ENCODE peak calls at places on chromosomes 1 and 21, in seven cellular contexts. W is activated CD8-positive, alpha-beta memory T cell treated with anti-CD3 and anti-CD28 coated beads for 24 hours; D is islet precursor cell; Q is HL-60; J is stimulated activated CD4-positive, alpha-beta T cell treated with anti-CD3 and anti-CD28 coated beads, Interleukin-2, amount 100 ng/mL, for 48 hours; T is activated effector memory CD4-positive, alpha-beta T cell treated with anti-CD3 and anti-CD28 coated beads, Interleukin-2, amount 50 U/mL, for 16 hours; Y is left lung. O is an unnamed sample.

GRCh38 chr1:222791006-222791710 is 23.7 kb upstream of the DISP1 start:
- DNase-seq in D (no peak), J (no peak), Q (no peak), W (no peak), Y (no peak), T (no peak), O (no peak)

GRCh38 chr21:39397651-39398385 is 47.8 kb downstream of the LCA5L start:
- DNase-seq in Q (peak; percentile 50), D (no peak), J (no peak), T (no peak), Y (no peak), W (no peak), O (no peak)

GRCh38 chr1:74380252-74380651 is 132.2 kb downstream of the LRRC53 start:
- DNase-seq in D (no peak), J (no peak), Y (no peak), T (no peak), W (no peak), Q (no peak), O (no peak)

GRCh38 chr1:43979528-43980254 is 681 bp downstream of the B4GALT2 start:
- DNase-seq in Q (peak; percentile 80), D (no peak), W (peak; percentile 79), J (no peak), T (peak; percentile 70), Y (peak; percentile 68), O (peak; percentile 41)

GRCh38 chr21:42289926-42290325 is 25.3 kb downstream of the TFF3 start:
- DNase-seq in W (no peak), Q (peak; percentile 77), J (no peak), D (no peak), T (no peak), Y (peak; percentile 83), O (no peak)

GRCh38 chr1:47684518-47684917 is 246.7 kb downstream of the FOXD2 start:
- DNase-seq in J (no peak), T (no peak), D (peak; percentile 32), W (no peak), Q (no peak), Y (no peak), O (no peak)

GRCh38 chr1:7319196-7319595 is 451.9 kb upstream of the VAMP3 start:
- DNase-seq in W (peak; percentile 15), J (no peak), T (no peak), Q (no peak), D (peak; percentile 2), Y (no peak), O (no peak)

GRCh38 chr1:15332952-15333715 is 76.6 kb upstream of the EFHD2 start:
- DNase-seq in T (no peak), W (no peak), Q (no peak), D (no peak), J (no peak), Y (no peak), O (no peak)

GRCh38 chr1:43617011-43617410 is 32.9 kb upstream of the KDM4A start:
- DNase-seq in Q (no peak), J (no peak), D (no peak), W (no peak), Y (no peak), T (no peak), O (no peak)

GRCh38 chr1:243950166-243950565 is 100.1 kb upstream of the AKT3 start:
- DNase-seq in T (no peak), W (no peak), J (no peak), D (peak; percentile 94), Y (no peak), Q (no peak), O (no peak)

GRCh38 chr1:226643701-226644540 is 95.2 kb downstream of the ITPKB start:
- DNase-seq in Q (peak; percentile 65), D (no peak), Y (no peak), J (no peak), T (peak; percentile 76), W (no peak), O (no peak)

GRCh38 chr1:147542549-147542857 is 1.2 kb downstream of the BCL9 start:
- DNase-seq in Q (no peak), T (no peak), Y (no peak), D (no peak), J (no peak), W (no peak), O (no peak)

GRCh38 chr21:17612565-17613241 is at the start of gene BTG3:
- DNase-seq in Y (peak; percentile 86), W (peak; percentile 90), J (peak; percentile 79), Q (peak; percentile 50), T (peak; percentile 93), D (peak; percentile 83), O (peak; percentile 78)

GRCh38 chr1:191707288-191707687 is 451.0 kb upstream of the RGS18 start:
- DNase-seq in Y (no peak), W (no peak), T (no peak), D (no peak), J (no peak), Q (no peak), O (no peak)

GRCh38 chr1:228283476-228284147 is 75.8 kb downstream of the OBSCN start:
- DNase-seq in J (no peak), T (peak; percentile 53), Q (no peak), W (no peak), D (peak; percentile 46), Y (no peak), O (no peak)

GRCh38 chr1:220370041-220370700 is 97.9 kb upstream of the RAB3GAP2 start:
- DNase-seq in D (peak; percentile 92), T (no peak), Q (no peak), J (no peak), W (no peak), Y (no peak), O (no peak)

GRCh38 chr1:192831706-192832355 is 23.0 kb downstream of the RGS2 start:
- DNase-seq in Q (no peak), T (no peak), J (no peak), D (no peak), Y (no peak), W (no peak), O (no peak)

GRCh38 chr1:191575180-191575579 is 583.1 kb upstream of the RGS18 start:
- DNase-seq in J (no peak), Y (no peak), D (no peak), Q (no peak), T (no peak), W (no peak), O (no peak)

GRCh38 chr1:168360151-168360550 is 79.5 kb downstream of the TBX19 start:
- DNase-seq in J (no peak), W (no peak), D (peak; percentile 63), T (no peak), Q (no peak), Y (no peak), O (no peak)

GRCh38 chr1:1230656-1231399 is 973 bp downstream of the SDF4 start:
- DNase-seq in J (no peak), Q (peak; percentile 32), T (peak; percentile 71), W (no peak), D (no peak), Y (no peak), O (no peak)

GRCh38 chr1:212012034-212012740 is 23.2 kb downstream of the INTS7 start:
- DNase-seq in Y (peak; percentile 60), W (peak; percentile 79), Q (peak; percentile 35), D (peak; percentile 79), J (peak; percentile 66), T (peak; percentile 86), O (peak; percentile 68)

GRCh38 chr1:40703316-40703715 is 11.8 kb downstream of the NFYC start:
- DNase-seq in J (no peak), T (no peak), Q (no peak), Y (no peak), D (no peak), W (no peak), O (no peak)

GRCh38 chr1:234970731-234971476 is 157.7 kb downstream of the TOMM20 start:
- DNase-seq in Y (peak; percentile 75), D (peak; percentile 90), W (peak; percentile 62), T (no peak), Q (no peak), J (no peak), O (peak; percentile 73)

O was measured in Caco-2.